ENCODE peak calls at places on chromosome 6, in seven cellular contexts. One of them, this sample, is unnamed.

GRCh38 chr6:35238843-35239289 is 20.7 kb upstream of the ZNF76 start:
- DNase-seq in MM.1S: no peak
- DNase-seq in GM13977: no peak
- DNase-seq in cardiac muscle cell: peak; percentile 93
- DNase-seq in endothelial cell: no peak
- DNase-seq in uterus: no peak
- DNase-seq in neural progenitor cell: no peak
- DNase-seq in this sample: no peak

GRCh38 chr6:155420492-155420891 is 35.1 kb downstream of the NOX3 start:
- DNase-seq in MM.1S: no peak
- DNase-seq in GM13977: no peak
- DNase-seq in cardiac muscle cell: no peak
- DNase-seq in endothelial cell: no peak
- DNase-seq in uterus: no peak
- DNase-seq in neural progenitor cell: no peak
- DNase-seq in this sample: no peak

GRCh38 chr6:17448165-17448564 is 54.8 kb downstream of the CAP2 start:
- DNase-seq in MM.1S: no peak
- DNase-seq in GM13977: no peak
- DNase-seq in cardiac muscle cell: no peak
- DNase-seq in endothelial cell: no peak
- DNase-seq in uterus: no peak
- DNase-seq in neural progenitor cell: no peak
- DNase-seq in this sample: no peak

GRCh38 chr6:14476793-14477531 is 359.4 kb downstream of the CD83 start:
- DNase-seq in MM.1S: no peak
- DNase-seq in GM13977: no peak
- DNase-seq in cardiac muscle cell: peak; percentile 91
- DNase-seq in endothelial cell: no peak
- DNase-seq in uterus: peak; percentile 93
- DNase-seq in neural progenitor cell: no peak
- DNase-seq in this sample: no peak

GRCh38 chr6:107599043-107599442 is 109.1 kb downstream of the SOBP start:
- DNase-seq in MM.1S: no peak
- DNase-seq in GM13977: no peak
- DNase-seq in cardiac muscle cell: no peak
- DNase-seq in endothelial cell: no peak
- DNase-seq in uterus: no peak
- DNase-seq in neural progenitor cell: no peak
- DNase-seq in this sample: no peak

GRCh38 chr6:134738486-134738885 is 211.4 kb downstream of the ALDH8A1 start:
- DNase-seq in MM.1S: no peak
- DNase-seq in GM13977: no peak
- DNase-seq in cardiac muscle cell: no peak
- DNase-seq in endothelial cell: no peak
- DNase-seq in uterus: no peak
- DNase-seq in neural progenitor cell: no peak
- DNase-seq in this sample: no peak

GRCh38 chr6:43890197-43891062 is 120.4 kb downstream of the VEGFA start:
- DNase-seq in MM.1S: no peak
- DNase-seq in GM13977: no peak
- DNase-seq in cardiac muscle cell: no peak
- DNase-seq in endothelial cell: peak; percentile 15
- DNase-seq in uterus: no peak
- DNase-seq in neural progenitor cell: no peak
- DNase-seq in this sample: no peak

GRCh38 chr6:49890988-49891387 is 24.7 kb upstream of the CRISP1 start:
- DNase-seq in MM.1S: no peak
- DNase-seq in GM13977: no peak
- DNase-seq in cardiac muscle cell: no peak
- DNase-seq in endothelial cell: no peak
- DNase-seq in uterus: no peak
- DNase-seq in neural progenitor cell: peak; percentile 25
- DNase-seq in this sample: no peak

GRCh38 chr6:25202505-25202904 is 76.7 kb upstream of the CARMIL1 start:
- DNase-seq in MM.1S: no peak
- DNase-seq in GM13977: no peak
- DNase-seq in cardiac muscle cell: peak; percentile 67
- DNase-seq in endothelial cell: no peak
- DNase-seq in uterus: no peak
- DNase-seq in neural progenitor cell: no peak
- DNase-seq in this sample: no peak

GRCh38 chr6:144148891-144149290 is 1.4 kb upstream of the STX11 start:
- DNase-seq in MM.1S: no peak
- DNase-seq in GM13977: no peak
- DNase-seq in cardiac muscle cell: no peak
- DNase-seq in endothelial cell: no peak
- DNase-seq in uterus: no peak
- DNase-seq in neural progenitor cell: no peak
- DNase-seq in this sample: no peak

GRCh38 chr6:32982702-32983492 is 14.5 kb downstream of the BRD2 start:
- DNase-seq in MM.1S: no peak
- DNase-seq in GM13977: no peak
- DNase-seq in cardiac muscle cell: no peak
- DNase-seq in endothelial cell: no peak
- DNase-seq in uterus: no peak
- DNase-seq in neural progenitor cell: no peak
- DNase-seq in this sample: no peak

GRCh38 chr6:22642254-22642653 is 72.9 kb downstream of the HDGFL1 start:
- DNase-seq in MM.1S: no peak
- DNase-seq in GM13977: no peak
- DNase-seq in cardiac muscle cell: no peak
- DNase-seq in endothelial cell: no peak
- DNase-seq in uterus: no peak
- DNase-seq in neural progenitor cell: no peak
- DNase-seq in this sample: no peak

GRCh38 chr6:107655245-107655644 is 165.3 kb downstream of the SOBP start:
- DNase-seq in MM.1S: no peak
- DNase-seq in GM13977: peak; percentile 19
- DNase-seq in cardiac muscle cell: no peak
- DNase-seq in endothelial cell: peak; percentile 46
- DNase-seq in uterus: no peak
- DNase-seq in neural progenitor cell: peak; percentile 83
- DNase-seq in this sample: no peak

GRCh38 chr6:143313163-143313562 is 137.3 kb downstream of the ADAT2 start:
- DNase-seq in MM.1S: no peak
- DNase-seq in GM13977: no peak
- DNase-seq in cardiac muscle cell: no peak
- DNase-seq in endothelial cell: no peak
- DNase-seq in uterus: no peak
- DNase-seq in neural progenitor cell: no peak
- DNase-seq in this sample: no peak

GRCh38 chr6:90178294-90178678 is 118.4 kb downstream of the BACH2 start:
- DNase-seq in MM.1S: no peak
- DNase-seq in GM13977: no peak
- DNase-seq in cardiac muscle cell: no peak
- DNase-seq in endothelial cell: no peak
- DNase-seq in uterus: no peak
- DNase-seq in neural progenitor cell: no peak
- DNase-seq in this sample: no peak

GRCh38 chr6:86147859-86148258 is 505.2 kb upstream of the SYNCRIP start:
- DNase-seq in MM.1S: no peak
- DNase-seq in GM13977: no peak
- DNase-seq in cardiac muscle cell: no peak
- DNase-seq in endothelial cell: no peak
- DNase-seq in uterus: no peak
- DNase-seq in neural progenitor cell: no peak
- DNase-seq in this sample: no peak

GRCh38 chr6:127468936-127469335 is 9.7 kb upstream of the KIAA0408 start:
- DNase-seq in MM.1S: no peak
- DNase-seq in GM13977: no peak
- DNase-seq in cardiac muscle cell: no peak
- DNase-seq in endothelial cell: no peak
- DNase-seq in uterus: no peak
- DNase-seq in neural progenitor cell: no peak
- DNase-seq in this sample: no peak

GRCh38 chr6:70725817-70726413 is 58.2 kb downstream of the SMAP1 start:
- DNase-seq in MM.1S: peak; percentile 17
- DNase-seq in GM13977: no peak
- DNase-seq in cardiac muscle cell: peak; percentile 48
- DNase-seq in endothelial cell: no peak
- DNase-seq in uterus: no peak
- DNase-seq in neural progenitor cell: no peak
- DNase-seq in this sample: no peak

GRCh38 chr6:3913077-3913957 is 64.1 kb downstream of the FAM50B start:
- DNase-seq in MM.1S: no peak
- DNase-seq in GM13977: no peak
- DNase-seq in cardiac muscle cell: peak; percentile 97
- DNase-seq in endothelial cell: no peak
- DNase-seq in uterus: peak; percentile 92
- DNase-seq in neural progenitor cell: no peak
- DNase-seq in this sample: no peak

GRCh38 chr6:30672445-30673253 is at the start of gene DHX16:
- DNase-seq in MM.1S: peak; percentile 93
- DNase-seq in GM13977: peak; percentile 95
- DNase-seq in cardiac muscle cell: peak; percentile 98
- DNase-seq in endothelial cell: peak; percentile 97
- DNase-seq in uterus: peak; percentile 98
- DNase-seq in neural progenitor cell: peak; percentile 95
- DNase-seq in this sample: peak; percentile 93

GRCh38 chr6:154815938-154816820 is 83.0 kb downstream of the SCAF8 start:
- DNase-seq in MM.1S: no peak
- DNase-seq in GM13977: no peak
- DNase-seq in cardiac muscle cell: peak; percentile 20
- DNase-seq in endothelial cell: no peak
- DNase-seq in uterus: no peak
- DNase-seq in neural progenitor cell: no peak
- DNase-seq in this sample: no peak

GRCh38 chr6:124393536-124393935 is 568.7 kb upstream of the RNF217 start:
- DNase-seq in MM.1S: no peak
- DNase-seq in GM13977: no peak
- DNase-seq in cardiac muscle cell: no peak
- DNase-seq in endothelial cell: no peak
- DNase-seq in uterus: no peak
- DNase-seq in neural progenitor cell: no peak
- DNase-seq in this sample: no peak

GRCh38 chr6:112690497-112691202 is 343.5 kb downstream of the RFPL4B start:
- DNase-seq in MM.1S: no peak
- DNase-seq in GM13977: no peak
- DNase-seq in cardiac muscle cell: peak; percentile 60
- DNase-seq in endothelial cell: no peak
- DNase-seq in uterus: no peak
- DNase-seq in neural progenitor cell: no peak
- DNase-seq in this sample: no peak

GRCh38 chr6:4637691-4638433 is 138.3 kb upstream of the CDYL start:
- DNase-seq in MM.1S: no peak
- DNase-seq in GM13977: peak; percentile 54
- DNase-seq in cardiac muscle cell: peak; percentile 53
- DNase-seq in endothelial cell: no peak
- DNase-seq in uterus: no peak
- DNase-seq in neural progenitor cell: no peak
- DNase-seq in this sample: peak; percentile 15

GRCh38 chr6:79605061-79605460 is 26.1 kb upstream of the SH3BGRL2 start:
- DNase-seq in MM.1S: no peak
- DNase-seq in GM13977: no peak
- DNase-seq in cardiac muscle cell: no peak
- DNase-seq in endothelial cell: no peak
- DNase-seq in uterus: no peak
- DNase-seq in neural progenitor cell: no peak
- DNase-seq in this sample: no peak

GRCh38 chr6:167255918-167256553 is 35.1 kb upstream of the UNC93A start:
- DNase-seq in MM.1S: no peak
- DNase-seq in GM13977: no peak
- DNase-seq in cardiac muscle cell: no peak
- DNase-seq in endothelial cell: no peak
- DNase-seq in uterus: no peak
- DNase-seq in neural progenitor cell: no peak
- DNase-seq in this sample: no peak
- TF ChIP-seq CTCF in MM.1S: no peak
- TF ChIP-seq CTCF in GM13977: no peak
- TF ChIP-seq CTCF in cardiac muscle cell: peak; percentile 5
- TF ChIP-seq CTCF in endothelial cell: peak; percentile 37
- TF ChIP-seq CTCF in uterus: no peak
- TF ChIP-seq CTCF in neural progenitor cell: peak; percentile 23
- TF ChIP-seq CTCF in this sample: no peak

GRCh38 chr6:109701201-109701600 is 10.1 kb downstream of the FIG4 start:
- DNase-seq in MM.1S: no peak
- DNase-seq in GM13977: no peak
- DNase-seq in cardiac muscle cell: no peak
- DNase-seq in endothelial cell: no peak
- DNase-seq in uterus: no peak
- DNase-seq in neural progenitor cell: no peak
- DNase-seq in this sample: no peak
- TF ChIP-seq CTCF in MM.1S: no peak
- TF ChIP-seq CTCF in GM13977: no peak
- TF ChIP-seq CTCF in cardiac muscle cell: no peak
- TF ChIP-seq CTCF in endothelial cell: no peak
- TF ChIP-seq CTCF in uterus: no peak
- TF ChIP-seq CTCF in neural progenitor cell: no peak
- TF ChIP-seq CTCF in this sample: no peak

GRCh38 chr6:36724514-36725385 is 27.1 kb downstream of the RAB44 start:
- DNase-seq in MM.1S: peak; percentile 46
- DNase-seq in GM13977: peak; percentile 67
- DNase-seq in cardiac muscle cell: peak; percentile 77
- DNase-seq in endothelial cell: peak; percentile 76
- DNase-seq in uterus: peak; percentile 57
- DNase-seq in neural progenitor cell: peak; percentile 72
- DNase-seq in this sample: peak; percentile 77
- TF ChIP-seq CTCF in MM.1S: peak; percentile 55
- TF ChIP-seq CTCF in GM13977: peak; percentile 56
- TF ChIP-seq CTCF in cardiac muscle cell: peak; percentile 69
- TF ChIP-seq CTCF in endothelial cell: peak; percentile 22
- TF ChIP-seq CTCF in uterus: peak; percentile 49
- TF ChIP-seq CTCF in neural progenitor cell: peak; percentile 66
- TF ChIP-seq CTCF in this sample: peak; percentile 55

DNA sequence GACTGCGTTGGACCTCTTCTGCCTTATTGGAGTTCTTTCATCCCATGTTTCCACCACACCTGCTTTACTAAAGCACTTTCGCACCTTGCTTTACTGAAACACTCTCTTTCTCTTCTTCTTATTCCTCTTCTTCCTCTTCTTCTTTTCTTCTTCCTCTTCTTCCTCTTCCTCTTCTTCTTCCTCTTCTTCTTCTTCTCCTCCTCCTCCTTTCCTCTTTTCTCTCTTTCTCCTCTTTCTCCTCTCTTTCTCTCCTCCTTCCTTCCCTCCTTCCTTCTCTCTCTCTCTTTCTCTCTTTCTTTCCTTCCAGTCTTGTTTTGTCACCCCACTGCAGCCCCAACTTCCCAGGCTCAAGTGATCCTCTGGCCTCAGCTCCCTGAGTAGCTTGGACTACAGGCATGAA is 4.0 kb upstream of the RIPPLY2 start:
- DNase-seq in MM.1S: no peak
- DNase-seq in GM13977: no peak
- DNase-seq in cardiac muscle cell: no peak
- DNase-seq in endothelial cell: no peak
- DNase-seq in uterus: no peak
- DNase-seq in neural progenitor cell: no peak
- DNase-seq in this sample: no peak
- TF ChIP-seq CTCF in MM.1S: no peak
- TF ChIP-seq CTCF in GM13977: no peak
- TF ChIP-seq CTCF in cardiac muscle cell: no peak
- TF ChIP-seq CTCF in endothelial cell: no peak
- TF ChIP-seq CTCF in uterus: no peak
- TF ChIP-seq CTCF in neural progenitor cell: no peak
- TF ChIP-seq CTCF in this sample: no peak